ENCODE peak calls at places on chromosomes 4 and X, in nine cellular contexts. V is stomach; O is cardiac muscle cell; D is GM06990; M is left lung; B is CD8-positive, alpha-beta memory T cell; F is CD4-positive, CD25-positive, alpha-beta regulatory T cell; Z is right cardiac atrium; G is sigmoid colon. K is an unnamed sample.

GRCh38 chr4:39472396-39472795 is 13.5 kb downstream of the LIAS start:
- DNase-seq in V (no peak), M (no peak), F (no peak), O (peak; percentile 74), B (no peak), D (no peak), G (no peak), Z (no peak), K (no peak)

GRCh38 chr4:105637409-105638258 is 70.9 kb downstream of the INTS12 start:
- DNase-seq in G (peak; percentile 89), M (no peak), B (no peak), Z (peak; percentile 70), V (peak; percentile 79), O (peak; percentile 65), F (no peak), D (peak; percentile 43), K (peak; percentile 60)

GRCh38 chr4:147481577-147482109 is 746 bp downstream of the EDNRA start:
- DNase-seq in B (no peak), O (peak; percentile 35), F (no peak), D (no peak), Z (no peak), V (no peak), M (no peak), G (no peak), K (peak; percentile 37)

GRCh38 chr4:54333657-54334056 is 104.6 kb downstream of the PDGFRA start:
- DNase-seq in G (no peak), F (no peak), M (no peak), Z (no peak), B (no peak), O (no peak), V (no peak), D (no peak), K (no peak)

GRCh38 chr4:56668267-56668666 is 12.8 kb downstream of the HOPX start:
- DNase-seq in D (no peak), F (no peak), B (no peak), M (no peak), V (no peak), O (peak; percentile 31), Z (no peak), G (no peak), K (no peak)

GRCh38 chrX:2710041-2710471 is 19.0 kb downstream of the CD99 start:
- DNase-seq in M (no peak), Z (peak; percentile 26), V (no peak), B (no peak), F (no peak), G (peak; percentile 74), D (no peak), O (peak; percentile 76), K (peak; percentile 88)

GRCh38 chr4:8916251-8916913 is 44.7 kb upstream of the HMX1 start:
- DNase-seq in D (no peak), G (peak; percentile 55), V (peak; percentile 16), Z (no peak), O (no peak), F (no peak), B (no peak), M (peak; percentile 55), K (no peak)

GRCh38 chr4:118964891-118965411 is 76.3 kb downstream of the SYNPO2 start:
- DNase-seq in B (no peak), D (no peak), M (no peak), Z (peak; percentile 27), F (no peak), G (no peak), O (peak; percentile 93), V (no peak), K (peak; percentile 55)

GRCh38 chr4:152115794-152116193 is 355.0 kb upstream of the GATB start:
- DNase-seq in V (no peak), Z (no peak), O (peak; percentile 3), B (peak; percentile 34), M (no peak), G (no peak), D (no peak), F (peak; percentile 64), K (no peak)

GRCh38 chrX:31323658-31324057 is 251.8 kb upstream of the FTHL17 start:
- DNase-seq in B (no peak), O (no peak), G (no peak), F (no peak), V (no peak), M (no peak), Z (no peak), D (peak; percentile 33), K (no peak)

GRCh38 chr4:88090898-88091297 is 67.5 kb downstream of the ABCG2 start:
- DNase-seq in O (no peak), B (no peak), V (no peak), F (no peak), D (no peak), Z (no peak), M (no peak), G (no peak), K (no peak)

GRCh38 chr4:123696712-123697111 is 300.1 kb downstream of the SPRY1 start:
- DNase-seq in F (no peak), O (no peak), D (no peak), V (no peak), Z (no peak), G (no peak), M (no peak), B (no peak), K (no peak)

GRCh38 chr4:123705419-123705818 is 308.8 kb downstream of the SPRY1 start:
- DNase-seq in D (no peak), V (no peak), M (no peak), G (no peak), F (no peak), O (no peak), Z (no peak), B (no peak), K (no peak)

GRCh38 chr4:123701046-123701445 is 304.5 kb downstream of the SPRY1 start:
- DNase-seq in D (no peak), O (peak; percentile 76), M (no peak), G (no peak), Z (no peak), V (no peak), B (no peak), F (no peak), K (no peak)

DNA sequence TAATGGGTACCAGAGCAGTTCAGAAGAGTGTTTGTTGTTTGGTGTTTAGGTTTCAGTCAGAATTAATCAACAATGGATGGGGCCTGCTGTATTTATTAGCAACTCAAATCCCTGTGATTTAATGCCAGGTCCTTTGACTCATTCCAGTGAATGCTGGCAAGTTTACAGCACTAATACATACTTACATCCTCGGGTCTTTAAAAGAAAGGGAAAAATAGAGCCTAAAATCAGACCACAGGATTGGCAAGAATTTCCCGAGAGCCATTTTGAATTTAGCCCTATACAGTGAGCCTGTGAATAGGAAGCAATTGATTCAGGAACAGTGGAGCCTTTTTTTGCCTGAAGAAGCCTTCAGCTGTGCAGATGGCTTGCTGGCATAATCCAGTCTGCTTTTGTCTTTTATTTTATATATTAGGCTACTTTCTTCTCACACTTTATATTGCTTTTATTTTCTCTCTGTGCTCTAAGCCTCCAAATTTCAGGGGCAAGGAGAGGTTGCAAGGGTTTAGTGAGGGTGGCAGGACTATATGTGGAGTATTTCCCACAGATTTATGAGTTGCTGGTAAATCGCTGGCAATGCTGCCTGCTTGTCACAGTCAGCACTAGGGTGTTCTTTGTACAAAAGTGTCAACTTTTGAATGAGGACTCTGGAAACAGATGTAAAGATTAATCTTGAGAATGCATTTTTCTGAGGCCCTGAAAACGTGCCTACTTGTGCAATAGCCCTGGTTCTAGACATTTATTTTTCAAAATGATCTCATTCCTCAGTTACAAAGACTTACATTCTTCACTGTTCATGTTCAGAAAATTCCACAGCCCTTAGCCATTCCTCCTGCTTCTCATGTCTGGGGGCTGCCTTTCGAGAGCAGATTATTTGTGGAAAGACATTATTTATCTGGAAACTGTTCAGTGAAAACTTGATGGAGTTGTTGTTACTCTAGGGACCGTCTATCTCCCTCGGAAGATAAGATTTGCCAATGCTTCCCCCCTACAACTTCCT is 303.5 kb downstream of the SPRY1 start:
- DNase-seq in G (no peak), V (no peak), Z (peak; percentile 22), M (no peak), D (no peak), O (peak; percentile 98), B (no peak), F (no peak), K (peak; percentile 92)
- H3K4me3 ChIP-seq in G (no peak overlapping the region), V (no peak overlapping the region), Z (no peak overlapping the region), M (no peak overlapping the region), D (no peak overlapping the region), O (no peak overlapping the region), B (no peak overlapping the region), F (no peak overlapping the region), K (no peak overlapping the region)

GRCh38 chrX:8731579-8732395 is at the start of gene ANOS1:
- DNase-seq in G (peak; percentile 64), V (peak; percentile 47), B (no peak), F (no peak), O (peak; percentile 72), M (peak; percentile 85), Z (peak; percentile 77), D (no peak), K (peak; percentile 29)
- H3K4me3 ChIP-seq in G (peak within 1 kb of the TSS; percentile 46), V (peak within 1 kb of the TSS; percentile 42), B (no peak within 1 kb of the TSS), F (no peak within 1 kb of the TSS), O (peak within 1 kb of the TSS; percentile 86), M (peak within 1 kb of the TSS; percentile 40), Z (peak within 1 kb of the TSS; percentile 67), D (no peak within 1 kb of the TSS), K (peak within 1 kb of the TSS; percentile 43)

DNA sequence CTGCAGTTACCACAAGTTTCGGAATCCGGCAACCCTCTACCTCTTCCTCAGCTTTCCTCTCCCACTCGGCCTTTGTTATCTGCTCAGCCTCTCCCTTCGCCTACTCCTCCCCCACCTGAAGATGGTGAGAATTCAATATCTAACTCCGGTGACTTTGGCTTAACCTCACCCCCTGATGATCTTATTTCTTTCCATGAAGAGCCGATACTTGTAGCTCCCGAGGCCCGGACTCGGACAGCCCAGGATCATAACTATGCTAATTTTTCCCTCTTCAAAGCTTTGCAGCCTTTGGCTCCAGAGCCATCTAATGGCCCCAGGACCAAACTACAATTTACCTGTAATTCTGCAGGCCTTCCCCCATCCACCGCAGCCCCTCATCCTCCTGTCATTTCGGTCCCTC is 32.0 kb upstream of the MGST2 start:
- DNase-seq in Z (peak; percentile 39), V (peak; percentile 41), B (no peak), G (no peak), O (peak; percentile 57), F (no peak), M (no peak), D (no peak), K (no peak)
- H3K4me3 ChIP-seq in Z (peak overlapping the region; percentile 34), V (peak overlapping the region; percentile 36), B (no peak overlapping the region), G (peak overlapping the region; percentile 37), O (no peak overlapping the region), F (no peak overlapping the region), M (no peak overlapping the region), D (no peak overlapping the region), K (peak overlapping the region; percentile 0)

DNA sequence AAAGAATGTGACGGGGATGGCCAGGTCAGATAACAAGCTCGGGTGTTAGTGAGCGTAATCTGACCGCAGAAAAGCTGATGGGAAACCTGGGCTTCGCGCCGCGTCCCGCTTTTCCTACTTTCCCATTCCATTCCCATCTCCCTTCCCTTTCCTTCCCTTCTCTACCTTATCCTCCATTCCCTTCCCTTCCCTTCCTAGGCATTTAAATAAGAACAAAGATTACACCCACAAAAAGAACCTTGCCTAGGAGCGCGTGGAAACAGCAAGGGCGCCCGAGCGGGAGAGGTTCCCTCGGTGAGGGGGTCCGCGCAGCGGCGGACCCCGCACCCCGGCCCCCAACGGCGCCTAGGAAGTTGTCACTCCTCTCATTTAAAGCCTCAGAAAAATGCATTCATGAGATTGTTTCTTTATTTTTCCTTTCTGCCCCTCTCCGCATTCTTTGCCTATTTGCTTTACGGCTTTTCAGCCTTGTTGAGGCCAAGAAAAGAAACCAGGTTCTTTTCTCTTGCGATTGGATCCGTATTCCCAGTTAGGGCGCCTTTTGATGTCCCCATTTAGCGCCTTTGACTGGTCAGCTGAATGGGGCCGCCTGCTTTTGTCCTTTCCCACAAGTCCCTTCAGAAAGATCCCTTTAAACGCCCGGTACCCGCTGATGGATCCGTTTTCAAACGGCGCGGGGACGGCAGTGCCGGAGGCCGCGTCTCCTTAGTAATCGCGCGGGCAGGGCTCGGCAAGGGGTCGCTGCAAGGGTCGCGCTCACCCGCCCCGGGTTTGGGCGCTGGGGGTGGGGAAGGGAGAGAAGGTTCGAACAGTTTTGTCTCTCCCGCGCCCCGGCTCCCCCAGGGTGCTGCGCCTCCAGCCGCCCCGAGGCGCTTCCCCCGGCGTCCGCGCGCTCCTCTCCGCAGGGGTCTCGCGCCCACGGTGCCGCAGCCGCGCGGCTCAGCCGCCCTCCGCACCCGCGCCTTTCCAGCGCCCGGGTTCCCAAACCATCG is 54.1 kb upstream of the TMEM33 start:
- DNase-seq in B (no peak), Z (no peak), V (no peak), O (no peak), F (no peak), G (no peak), M (peak; percentile 70), D (no peak), K (peak; percentile 9)
- H3K4me3 ChIP-seq in B (no peak overlapping the region), Z (peak overlapping the region; percentile 61), V (peak overlapping the region; percentile 41), O (peak overlapping the region; percentile 18), F (no peak overlapping the region), G (peak overlapping the region; percentile 44), M (peak overlapping the region; percentile 9), D (no peak overlapping the region), K (no peak overlapping the region)

K was measured in astrocyte of the spinal cord.